ENCODE peak calls at places on chromosomes 2 and 18, in nine cellular contexts. One of them, this sample, is unnamed.
A peak's percentile ranks its signal among the peaks of the same experiment; 100 is the strongest.

GRCh38 chr18:2935438-2936192 is 77.3 kb downstream of the LPIN2 start:
- DNase-seq in right atrium auricular region: no peak
- DNase-seq in neural progenitor cell: no peak
- DNase-seq in esophagus squamous epithelium: no peak
- DNase-seq in gastrocnemius medialis: no peak
- DNase-seq in breast epithelium: no peak
- DNase-seq in DND-41: no peak
- DNase-seq in GM23248: peak; percentile 31
- DNase-seq in body of pancreas: no peak
- DNase-seq in this sample: no peak

GRCh38 chr2:219430633-219431615 is 3.7 kb upstream of the SPEG start:
- DNase-seq in esophagus squamous epithelium: no peak
- DNase-seq in body of pancreas: no peak
- DNase-seq in gastrocnemius medialis: peak; percentile 97
- DNase-seq in breast epithelium: no peak
- DNase-seq in DND-41: no peak
- DNase-seq in GM23248: peak; percentile 24
- DNase-seq in neural progenitor cell: peak; percentile 64
- DNase-seq in right atrium auricular region: no peak
- DNase-seq in this sample: no peak

GRCh38 chr2:47237375-47238357 is 82.6 kb upstream of the STPG4 start:
- DNase-seq in breast epithelium: peak; percentile 30
- DNase-seq in esophagus squamous epithelium: no peak
- DNase-seq in neural progenitor cell: no peak
- DNase-seq in body of pancreas: no peak
- DNase-seq in GM23248: peak; percentile 31
- DNase-seq in DND-41: no peak
- DNase-seq in gastrocnemius medialis: no peak
- DNase-seq in right atrium auricular region: peak; percentile 67
- DNase-seq in this sample: peak; percentile 20

GRCh38 chr2:47309472-47309951 is 93.4 kb upstream of the MSH2 start:
- DNase-seq in body of pancreas: no peak
- DNase-seq in neural progenitor cell: peak; percentile 22
- DNase-seq in breast epithelium: no peak
- DNase-seq in GM23248: no peak
- DNase-seq in gastrocnemius medialis: no peak
- DNase-seq in DND-41: no peak
- DNase-seq in right atrium auricular region: no peak
- DNase-seq in esophagus squamous epithelium: no peak
- DNase-seq in this sample: no peak

GRCh38 chr2:191247381-191248057 is 2.3 kb downstream of the MYO1B start:
- DNase-seq in breast epithelium: no peak
- DNase-seq in neural progenitor cell: no peak
- DNase-seq in DND-41: no peak
- DNase-seq in esophagus squamous epithelium: no peak
- DNase-seq in gastrocnemius medialis: no peak
- DNase-seq in right atrium auricular region: no peak
- DNase-seq in body of pancreas: peak; percentile 35
- DNase-seq in GM23248: peak; percentile 95
- DNase-seq in this sample: no peak

GRCh38 chr2:173221937-173222594 is 132.6 kb upstream of the CDCA7 start:
- DNase-seq in body of pancreas: no peak
- DNase-seq in gastrocnemius medialis: no peak
- DNase-seq in esophagus squamous epithelium: no peak
- DNase-seq in DND-41: no peak
- DNase-seq in right atrium auricular region: no peak
- DNase-seq in GM23248: no peak
- DNase-seq in neural progenitor cell: no peak
- DNase-seq in breast epithelium: no peak
- DNase-seq in this sample: no peak

GRCh38 chr2:62459106-62459505 is 46.9 kb downstream of the TMEM17 start:
- DNase-seq in esophagus squamous epithelium: no peak
- DNase-seq in neural progenitor cell: no peak
- DNase-seq in gastrocnemius medialis: no peak
- DNase-seq in DND-41: no peak
- DNase-seq in breast epithelium: no peak
- DNase-seq in right atrium auricular region: no peak
- DNase-seq in body of pancreas: no peak
- DNase-seq in GM23248: no peak
- DNase-seq in this sample: no peak

GRCh38 chr2:204452464-204453023 is 92.7 kb upstream of the PARD3B start:
- DNase-seq in DND-41: no peak
- DNase-seq in neural progenitor cell: peak; percentile 73
- DNase-seq in gastrocnemius medialis: no peak
- DNase-seq in right atrium auricular region: peak; percentile 66
- DNase-seq in esophagus squamous epithelium: no peak
- DNase-seq in GM23248: peak; percentile 98
- DNase-seq in breast epithelium: peak; percentile 55
- DNase-seq in body of pancreas: peak; percentile 49
- DNase-seq in this sample: peak; percentile 42

GRCh38 chr18:10035306-10035991 is 121.6 kb downstream of the VAPA start:
- DNase-seq in neural progenitor cell: no peak
- DNase-seq in gastrocnemius medialis: no peak
- DNase-seq in DND-41: no peak
- DNase-seq in right atrium auricular region: no peak
- DNase-seq in esophagus squamous epithelium: no peak
- DNase-seq in body of pancreas: peak; percentile 92
- DNase-seq in GM23248: peak; percentile 38
- DNase-seq in breast epithelium: peak; percentile 56
- DNase-seq in this sample: no peak

GRCh38 chr18:54250846-54251251 is 18.5 kb upstream of the POLI start:
- DNase-seq in neural progenitor cell: no peak
- DNase-seq in DND-41: no peak
- DNase-seq in gastrocnemius medialis: no peak
- DNase-seq in breast epithelium: no peak
- DNase-seq in GM23248: no peak
- DNase-seq in body of pancreas: no peak
- DNase-seq in esophagus squamous epithelium: no peak
- DNase-seq in right atrium auricular region: no peak
- DNase-seq in this sample: no peak

GRCh38 chr2:47232738-47233415 is 77.8 kb upstream of the STPG4 start:
- DNase-seq in right atrium auricular region: no peak
- DNase-seq in body of pancreas: no peak
- DNase-seq in neural progenitor cell: no peak
- DNase-seq in esophagus squamous epithelium: no peak
- DNase-seq in breast epithelium: no peak
- DNase-seq in gastrocnemius medialis: no peak
- DNase-seq in GM23248: no peak
- DNase-seq in DND-41: no peak
- DNase-seq in this sample: no peak

GRCh38 chr2:178069551-178069950 is 3.0 kb downstream of the PDE11A start:
- DNase-seq in neural progenitor cell: no peak
- DNase-seq in right atrium auricular region: no peak
- DNase-seq in GM23248: no peak
- DNase-seq in esophagus squamous epithelium: no peak
- DNase-seq in breast epithelium: no peak
- DNase-seq in DND-41: no peak
- DNase-seq in gastrocnemius medialis: no peak
- DNase-seq in body of pancreas: no peak
- DNase-seq in this sample: no peak

GRCh38 chr18:23077493-23078256 is 57.6 kb upstream of the CABLES1 start:
- DNase-seq in esophagus squamous epithelium: no peak
- DNase-seq in GM23248: no peak
- DNase-seq in breast epithelium: peak; percentile 24
- DNase-seq in right atrium auricular region: no peak
- DNase-seq in neural progenitor cell: no peak
- DNase-seq in DND-41: no peak
- DNase-seq in gastrocnemius medialis: no peak
- DNase-seq in body of pancreas: no peak
- DNase-seq in this sample: no peak

GRCh38 chr2:73823916-73824523 is 4.7 kb upstream of the STAMBP start:
- DNase-seq in body of pancreas: peak; percentile 42
- DNase-seq in neural progenitor cell: peak; percentile 61
- DNase-seq in right atrium auricular region: no peak
- DNase-seq in DND-41: peak; percentile 38
- DNase-seq in GM23248: peak; percentile 79
- DNase-seq in breast epithelium: no peak
- DNase-seq in esophagus squamous epithelium: no peak
- DNase-seq in gastrocnemius medialis: no peak
- DNase-seq in this sample: peak; percentile 87

GRCh38 chr2:12400543-12400942 is 316.2 kb upstream of the TRIB2 start:
- DNase-seq in breast epithelium: no peak
- DNase-seq in GM23248: no peak
- DNase-seq in neural progenitor cell: no peak
- DNase-seq in esophagus squamous epithelium: no peak
- DNase-seq in gastrocnemius medialis: no peak
- DNase-seq in body of pancreas: no peak
- DNase-seq in right atrium auricular region: no peak
- DNase-seq in DND-41: no peak
- DNase-seq in this sample: no peak
- H3K4me3 ChIP-seq in breast epithelium: no peak overlapping the region
- H3K4me3 ChIP-seq in GM23248: no peak overlapping the region
- H3K4me3 ChIP-seq in neural progenitor cell: no peak overlapping the region
- H3K4me3 ChIP-seq in esophagus squamous epithelium: no peak overlapping the region
- H3K4me3 ChIP-seq in gastrocnemius medialis: no peak overlapping the region
- H3K4me3 ChIP-seq in body of pancreas: no peak overlapping the region
- H3K4me3 ChIP-seq in right atrium auricular region: no peak overlapping the region
- H3K4me3 ChIP-seq in DND-41: no peak overlapping the region
- H3K4me3 ChIP-seq in this sample: no peak overlapping the region

GRCh38 chr2:110742412-110742811 is 10.0 kb downstream of the ACOXL start:
- DNase-seq in breast epithelium: no peak
- DNase-seq in gastrocnemius medialis: no peak
- DNase-seq in right atrium auricular region: no peak
- DNase-seq in body of pancreas: no peak
- DNase-seq in GM23248: no peak
- DNase-seq in esophagus squamous epithelium: no peak
- DNase-seq in neural progenitor cell: no peak
- DNase-seq in DND-41: no peak
- DNase-seq in this sample: no peak

GRCh38 chr2:110744429-110744828 is 12.1 kb downstream of the ACOXL start:
- DNase-seq in right atrium auricular region: no peak
- DNase-seq in body of pancreas: no peak
- DNase-seq in esophagus squamous epithelium: no peak
- DNase-seq in gastrocnemius medialis: no peak
- DNase-seq in breast epithelium: no peak
- DNase-seq in GM23248: no peak
- DNase-seq in DND-41: no peak
- DNase-seq in neural progenitor cell: no peak
- DNase-seq in this sample: no peak

GRCh38 chr2:110740747-110741349 is 8.5 kb downstream of the ACOXL start:
- DNase-seq in breast epithelium: no peak
- DNase-seq in GM23248: no peak
- DNase-seq in DND-41: no peak
- DNase-seq in gastrocnemius medialis: no peak
- DNase-seq in neural progenitor cell: no peak
- DNase-seq in body of pancreas: no peak
- DNase-seq in esophagus squamous epithelium: no peak
- DNase-seq in right atrium auricular region: no peak
- DNase-seq in this sample: no peak

GRCh38 chr2:110743600-110743999 is 11.2 kb downstream of the ACOXL start:
- DNase-seq in gastrocnemius medialis: no peak
- DNase-seq in esophagus squamous epithelium: no peak
- DNase-seq in right atrium auricular region: no peak
- DNase-seq in neural progenitor cell: no peak
- DNase-seq in breast epithelium: no peak
- DNase-seq in DND-41: no peak
- DNase-seq in body of pancreas: no peak
- DNase-seq in GM23248: no peak
- DNase-seq in this sample: no peak

DNA sequence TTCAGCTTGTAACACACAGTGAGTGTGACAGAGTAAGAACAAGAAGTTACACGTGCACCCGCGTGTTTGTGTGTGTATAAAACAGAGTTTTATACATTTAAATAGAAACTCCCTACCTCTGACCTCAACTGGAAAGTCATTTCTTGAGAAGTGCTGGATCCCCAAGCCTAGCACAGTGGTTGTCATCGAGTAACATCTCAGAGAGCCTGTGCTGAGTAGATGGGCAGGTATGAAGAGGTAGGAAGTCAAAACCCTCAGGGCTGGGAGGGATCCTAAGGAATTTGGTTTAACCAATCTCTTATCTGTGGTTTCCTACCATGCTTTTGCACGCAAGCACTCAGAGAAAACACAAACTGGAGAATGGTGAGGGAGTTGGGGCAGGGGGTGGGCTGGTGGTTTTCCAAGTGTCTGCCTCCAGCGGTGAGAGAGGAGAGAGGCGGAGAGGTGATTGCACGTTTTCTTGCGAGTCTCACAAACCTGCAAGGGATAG is 9.2 kb downstream of the ACOXL start:
- DNase-seq in esophagus squamous epithelium: no peak
- DNase-seq in neural progenitor cell: peak; percentile 23
- DNase-seq in gastrocnemius medialis: no peak
- DNase-seq in body of pancreas: no peak
- DNase-seq in DND-41: peak; percentile 72
- DNase-seq in breast epithelium: no peak
- DNase-seq in GM23248: no peak
- DNase-seq in right atrium auricular region: no peak
- DNase-seq in this sample: no peak
- H3K4me1 ChIP-seq in esophagus squamous epithelium: no peaks in the 10 kb centered on the region
- H3K4me1 ChIP-seq in neural progenitor cell: no peaks in the 10 kb centered on the region
- H3K4me1 ChIP-seq in gastrocnemius medialis: no peaks in the 10 kb centered on the region
- H3K4me1 ChIP-seq in body of pancreas: no peaks in the 10 kb centered on the region
- H3K4me1 ChIP-seq in DND-41: peaks cover 50% of the 10 kb centered on the region
- H3K4me1 ChIP-seq in breast epithelium: no peaks in the 10 kb centered on the region
- H3K4me1 ChIP-seq in GM23248: no peaks in the 10 kb centered on the region
- H3K4me1 ChIP-seq in right atrium auricular region: no peaks in the 10 kb centered on the region
- H3K4me1 ChIP-seq in this sample: no peaks in the 10 kb centered on the region

DNA sequence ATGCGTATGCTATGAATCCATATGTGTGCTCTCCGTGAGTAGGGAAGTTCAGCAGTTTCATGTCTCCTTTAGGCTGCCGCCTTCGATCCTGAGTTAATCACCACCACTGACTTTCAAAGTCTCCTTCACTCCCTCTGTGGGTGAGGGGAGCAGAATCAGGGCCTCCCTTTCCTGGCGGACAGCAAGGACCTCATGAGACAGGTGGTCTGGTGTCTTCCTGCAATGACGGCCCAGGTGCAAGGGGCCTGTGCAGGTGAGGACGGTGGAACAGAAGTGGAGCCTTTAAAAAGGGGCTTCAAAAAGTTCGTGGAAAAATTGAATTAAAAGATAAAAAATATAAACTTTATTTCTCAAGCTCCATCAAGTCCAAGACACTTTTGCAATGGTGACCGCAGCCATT is 222.6 kb downstream of the TWIST2 start:
- DNase-seq in body of pancreas: no peak
- DNase-seq in esophagus squamous epithelium: no peak
- DNase-seq in neural progenitor cell: no peak
- DNase-seq in breast epithelium: no peak
- DNase-seq in DND-41: no peak
- DNase-seq in GM23248: no peak
- DNase-seq in gastrocnemius medialis: no peak
- DNase-seq in right atrium auricular region: no peak
- DNase-seq in this sample: no peak
- H3K36me3 ChIP-seq in body of pancreas: no peaks in the 10 kb centered on the region
- H3K36me3 ChIP-seq in esophagus squamous epithelium: peaks cover 9% of the 10 kb centered on the region
- H3K36me3 ChIP-seq in neural progenitor cell: no peaks in the 10 kb centered on the region
- H3K36me3 ChIP-seq in breast epithelium: peaks cover 16% of the 10 kb centered on the region
- H3K36me3 ChIP-seq in DND-41: peaks cover 89% of the 10 kb centered on the region
- H3K36me3 ChIP-seq in GM23248: no peaks in the 10 kb centered on the region
- H3K36me3 ChIP-seq in gastrocnemius medialis: no peaks in the 10 kb centered on the region
- H3K36me3 ChIP-seq in right atrium auricular region: peaks cover 34% of the 10 kb centered on the region
- H3K36me3 ChIP-seq in this sample: no peaks in the 10 kb centered on the region

DNA sequence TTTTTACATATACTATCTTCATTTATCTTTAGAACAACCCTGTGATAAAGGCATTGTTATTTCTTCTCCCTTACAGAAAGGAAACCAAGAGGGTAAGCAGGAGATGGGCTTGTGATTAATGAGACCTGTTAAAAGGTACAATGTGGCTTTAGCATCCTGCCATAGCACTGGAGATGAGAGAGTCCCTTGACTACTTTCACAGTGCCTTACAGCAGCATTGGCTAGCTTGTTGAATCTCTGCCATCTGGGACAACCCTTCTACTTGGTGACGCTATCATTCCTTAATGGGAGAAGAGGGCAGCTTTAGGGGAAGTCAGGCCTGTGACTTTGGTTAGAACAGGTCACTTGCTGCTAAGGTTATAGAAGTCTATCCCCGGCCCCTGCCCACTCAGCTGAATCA is 68.1 kb upstream of the LYPD6B start:
- DNase-seq in gastrocnemius medialis: no peak
- DNase-seq in neural progenitor cell: no peak
- DNase-seq in esophagus squamous epithelium: no peak
- DNase-seq in body of pancreas: no peak
- DNase-seq in breast epithelium: no peak
- DNase-seq in GM23248: no peak
- DNase-seq in right atrium auricular region: no peak
- DNase-seq in DND-41: no peak
- DNase-seq in this sample: peak; percentile 15
- H3K4me3 ChIP-seq in gastrocnemius medialis: no peak overlapping the region
- H3K4me3 ChIP-seq in neural progenitor cell: no peak overlapping the region
- H3K4me3 ChIP-seq in esophagus squamous epithelium: no peak overlapping the region
- H3K4me3 ChIP-seq in body of pancreas: no peak overlapping the region
- H3K4me3 ChIP-seq in breast epithelium: no peak overlapping the region
- H3K4me3 ChIP-seq in GM23248: no peak overlapping the region
- H3K4me3 ChIP-seq in right atrium auricular region: no peak overlapping the region
- H3K4me3 ChIP-seq in DND-41: no peak overlapping the region
- H3K4me3 ChIP-seq in this sample: no peak overlapping the region